ENCODE peak calls at places on chromosomes 13 and 19, in four cellular contexts. One of them, this sample, is unnamed.
A peak's percentile ranks its signal among the peaks of the same experiment; 100 is the strongest.

GRCh38 chr19:19911150-19911549 is 10.4 kb downstream of the ZNF93 start:
- DNase-seq in heart right ventricle: no peak
- DNase-seq in IMR-90: peak; percentile 26
- DNase-seq in choroid plexus epithelial cell: peak; percentile 80
- DNase-seq in this sample: peak; percentile 18

GRCh38 chr13:48009298-48009697 is 8.2 kb upstream of the SUCLA2 start:
- DNase-seq in choroid plexus epithelial cell: peak; percentile 68
- DNase-seq in heart right ventricle: no peak
- DNase-seq in IMR-90: peak; percentile 51
- DNase-seq in this sample: peak; percentile 79

GRCh38 chr13:97310809-97311436 is 88.8 kb downstream of the MBNL2 start:
- DNase-seq in IMR-90: no peak
- DNase-seq in heart right ventricle: no peak
- DNase-seq in choroid plexus epithelial cell: no peak
- DNase-seq in this sample: no peak

GRCh38 chr13:98571955-98572662 is 4.8 kb downstream of the STK24 start:
- DNase-seq in heart right ventricle: no peak
- DNase-seq in IMR-90: peak; percentile 47
- DNase-seq in choroid plexus epithelial cell: peak; percentile 37
- DNase-seq in this sample: peak; percentile 92

GRCh38 chr19:848457-848921 is 3.6 kb upstream of the ELANE start:
- DNase-seq in heart right ventricle: peak; percentile 44
- DNase-seq in IMR-90: no peak
- DNase-seq in choroid plexus epithelial cell: no peak
- DNase-seq in this sample: peak; percentile 29

GRCh38 chr13:22740264-22740663 is 440.5 kb upstream of the SGCG start:
- DNase-seq in choroid plexus epithelial cell: no peak
- DNase-seq in IMR-90: no peak
- DNase-seq in heart right ventricle: no peak
- DNase-seq in this sample: peak; percentile 4

GRCh38 chr19:54431255-54431838 is 16.1 kb downstream of the TTYH1 start:
- DNase-seq in IMR-90: peak; percentile 28
- DNase-seq in choroid plexus epithelial cell: peak; percentile 72
- DNase-seq in heart right ventricle: no peak
- DNase-seq in this sample: peak; percentile 40

GRCh38 chr19:1590641-1591397 is 1.8 kb downstream of the MBD3 start:
- DNase-seq in heart right ventricle: no peak
- DNase-seq in IMR-90: no peak
- DNase-seq in choroid plexus epithelial cell: peak; percentile 40
- DNase-seq in this sample: peak; percentile 31

GRCh38 chr19:41531438-41532311 is 44.3 kb upstream of the CEACAM21 start:
- DNase-seq in choroid plexus epithelial cell: peak; percentile 81
- DNase-seq in heart right ventricle: peak; percentile 69
- DNase-seq in IMR-90: peak; percentile 31
- DNase-seq in this sample: peak; percentile 78

GRCh38 chr19:7612282-7613274 is 16.8 kb downstream of the XAB2 start:
- DNase-seq in IMR-90: no peak
- DNase-seq in heart right ventricle: no peak
- DNase-seq in choroid plexus epithelial cell: no peak
- DNase-seq in this sample: no peak

GRCh38 chr19:35693835-35694599 is 10.3 kb upstream of the ZBTB32 start:
- DNase-seq in IMR-90: peak; percentile 76
- DNase-seq in choroid plexus epithelial cell: peak; percentile 87
- DNase-seq in heart right ventricle: peak; percentile 81
- DNase-seq in this sample: peak; percentile 82

GRCh38 chr13:113884821-113885220 is 20.9 kb upstream of the GAS6 start:
- DNase-seq in IMR-90: no peak
- DNase-seq in choroid plexus epithelial cell: no peak
- DNase-seq in heart right ventricle: no peak
- DNase-seq in this sample: no peak

GRCh38 chr13:88005188-88005587 is 334.0 kb downstream of the SLITRK5 start:
- DNase-seq in choroid plexus epithelial cell: peak; percentile 13
- DNase-seq in IMR-90: no peak
- DNase-seq in heart right ventricle: no peak
- DNase-seq in this sample: peak; percentile 3
- TF ChIP-seq CTCF in choroid plexus epithelial cell: peak; percentile 28
- TF ChIP-seq CTCF in IMR-90: no peak
- TF ChIP-seq CTCF in heart right ventricle: no peak
- TF ChIP-seq CTCF in this sample: peak; percentile 19

GRCh38 chr13:46050771-46051170 is 1.8 kb downstream of the ZC3H13 start:
- DNase-seq in heart right ventricle: no peak
- DNase-seq in choroid plexus epithelial cell: no peak
- DNase-seq in IMR-90: no peak
- DNase-seq in this sample: no peak

GRCh38 chr13:46057251-46058015 is 4.9 kb upstream of the ZC3H13 start:
- DNase-seq in IMR-90: peak; percentile 18
- DNase-seq in heart right ventricle: no peak
- DNase-seq in choroid plexus epithelial cell: no peak
- DNase-seq in this sample: peak; percentile 45

GRCh38 chr13:46051958-46052313 is 610 bp downstream of the ZC3H13 start:
- DNase-seq in choroid plexus epithelial cell: peak; percentile 12
- DNase-seq in IMR-90: peak; percentile 0
- DNase-seq in heart right ventricle: no peak
- DNase-seq in this sample: peak; percentile 22

GRCh38 chr13:46053162-46054012 is 841 bp upstream of the ZC3H13 start:
- DNase-seq in heart right ventricle: no peak
- DNase-seq in IMR-90: no peak
- DNase-seq in choroid plexus epithelial cell: no peak
- DNase-seq in this sample: no peak

DNA sequence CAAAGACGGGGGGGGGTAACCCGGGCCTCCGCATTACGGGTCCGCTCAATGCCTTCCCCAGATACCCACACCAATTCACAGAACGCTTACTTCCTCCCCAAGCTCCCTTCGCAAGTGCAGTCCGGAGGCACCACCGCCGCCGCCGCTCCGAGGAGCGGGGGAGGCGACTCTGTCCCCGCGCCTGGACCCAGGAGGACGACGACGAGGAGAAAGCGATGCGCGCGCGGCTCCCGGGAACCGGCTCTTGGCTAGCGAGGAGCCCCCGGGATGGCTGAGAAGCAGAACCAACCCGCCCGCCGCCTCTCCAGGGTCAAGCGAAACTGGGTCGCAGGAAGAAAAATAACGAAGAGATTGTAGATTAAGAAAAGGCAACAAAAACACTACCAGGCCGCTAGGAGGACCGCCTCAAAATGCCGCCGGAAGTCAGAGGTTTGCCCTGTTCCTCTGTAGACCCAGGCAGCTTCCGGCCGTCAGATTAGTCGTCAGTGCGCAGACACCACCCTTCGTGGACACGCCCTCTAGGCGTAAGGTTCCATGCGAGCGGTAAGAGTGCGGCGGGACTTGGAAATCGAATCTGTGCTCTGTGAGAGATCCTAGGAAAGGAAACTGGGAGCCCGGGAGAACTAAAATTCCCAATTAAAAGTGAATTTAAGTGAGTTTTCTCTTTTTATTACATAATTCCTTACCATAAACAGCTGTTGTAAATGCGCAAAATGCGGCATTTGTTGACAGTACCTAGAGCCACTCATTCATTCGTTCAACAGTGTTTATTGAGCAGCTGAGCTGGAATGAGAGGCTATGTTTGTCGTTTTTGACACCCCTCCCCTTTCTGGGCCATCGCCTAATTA is at the start of gene ZC3H13:
- DNase-seq in IMR-90: peak; percentile 96
- DNase-seq in heart right ventricle: peak; percentile 87
- DNase-seq in choroid plexus epithelial cell: peak; percentile 97
- DNase-seq in this sample: peak; percentile 96
- H3K4me3 ChIP-seq in IMR-90: peak within 1 kb of the TSS; percentile 80
- H3K4me3 ChIP-seq in heart right ventricle: peak within 1 kb of the TSS; percentile 74
- H3K4me3 ChIP-seq in choroid plexus epithelial cell: peak within 1 kb of the TSS; percentile 86
- H3K4me3 ChIP-seq in this sample: peak within 1 kb of the TSS; percentile 95

DNA sequence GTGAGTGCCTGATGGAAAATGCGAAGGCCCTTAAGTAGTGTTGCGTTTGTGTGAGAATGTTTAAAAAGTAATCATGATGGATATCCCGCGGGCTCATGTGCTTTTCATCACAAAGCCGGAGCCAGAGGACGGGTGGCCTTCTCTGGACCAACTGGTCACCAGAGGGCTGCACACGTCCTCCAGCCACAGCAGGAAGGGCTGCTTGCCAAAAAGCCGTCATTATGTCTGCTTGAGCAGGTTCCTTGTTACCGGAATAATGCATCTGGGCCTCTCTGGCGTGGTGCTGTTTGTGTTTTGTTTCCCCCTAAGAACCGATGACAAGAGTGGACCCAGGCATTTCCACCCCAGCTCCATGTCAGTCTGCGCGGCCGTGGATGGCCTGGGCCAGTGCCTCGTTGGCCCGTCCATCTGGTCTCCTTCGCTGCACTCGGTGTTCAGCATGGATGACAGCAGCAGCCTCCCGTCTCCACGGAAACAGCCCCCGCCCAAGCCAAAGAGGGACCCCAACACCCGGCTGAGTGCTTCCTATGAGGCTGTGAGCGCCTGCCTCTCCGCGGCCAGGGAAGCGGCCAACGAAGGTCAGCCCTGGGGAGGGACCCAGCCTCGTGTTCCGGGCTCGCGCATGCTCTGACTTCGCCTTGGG is 497.7 kb downstream of the MYO16 start:
- DNase-seq in choroid plexus epithelial cell: no peak
- DNase-seq in heart right ventricle: no peak
- DNase-seq in IMR-90: no peak
- DNase-seq in this sample: no peak
- TF ChIP-seq CTCF in choroid plexus epithelial cell: no peak
- TF ChIP-seq CTCF in heart right ventricle: no peak
- TF ChIP-seq CTCF in IMR-90: no peak
- TF ChIP-seq CTCF in this sample: no peak

DNA sequence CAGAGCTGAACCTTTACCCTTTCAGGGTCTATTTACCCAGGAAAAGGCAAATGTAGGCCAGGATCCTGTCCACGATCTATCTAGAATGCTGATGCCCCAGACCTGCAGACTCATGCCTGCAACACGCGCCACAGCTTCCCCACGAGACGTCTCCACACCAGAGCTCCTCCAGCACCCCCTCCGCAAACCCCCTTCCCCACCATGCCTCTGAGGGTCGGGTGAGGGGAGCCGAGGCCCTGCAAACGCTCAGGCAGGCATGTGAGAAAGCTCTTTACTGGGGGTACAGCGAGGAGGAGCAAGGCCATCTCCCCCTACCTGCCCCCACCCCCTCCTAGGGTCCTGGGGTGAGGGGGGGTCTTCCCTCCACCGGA is 8.9 kb downstream of the DYRK1B start:
- DNase-seq in choroid plexus epithelial cell: no peak
- DNase-seq in IMR-90: no peak
- DNase-seq in heart right ventricle: no peak
- DNase-seq in this sample: no peak
- H3K4me3 ChIP-seq in choroid plexus epithelial cell: no peak overlapping the region
- H3K4me3 ChIP-seq in IMR-90: no peak overlapping the region
- H3K4me3 ChIP-seq in heart right ventricle: no peak overlapping the region
- H3K4me3 ChIP-seq in this sample: no peak overlapping the region

GRCh38 chr19:4713384-4713951 is 10.2 kb downstream of the DPP9 start:
- DNase-seq in heart right ventricle: peak; percentile 77
- DNase-seq in choroid plexus epithelial cell: peak; percentile 95
- DNase-seq in IMR-90: peak; percentile 97
- DNase-seq in this sample: peak; percentile 99

GRCh38 chr19:4710281-4710600 is 13.4 kb downstream of the DPP9 start:
- DNase-seq in choroid plexus epithelial cell: no peak
- DNase-seq in IMR-90: no peak
- DNase-seq in heart right ventricle: no peak
- DNase-seq in this sample: no peak

GRCh38 chr19:4714016-4714415 is 9.6 kb downstream of the DPP9 start:
- DNase-seq in choroid plexus epithelial cell: no peak
- DNase-seq in IMR-90: no peak
- DNase-seq in heart right ventricle: no peak
- DNase-seq in this sample: no peak

GRCh38 chr19:4711211-4711610 is 12.4 kb downstream of the DPP9 start:
- DNase-seq in choroid plexus epithelial cell: no peak
- DNase-seq in heart right ventricle: no peak
- DNase-seq in IMR-90: no peak
- DNase-seq in this sample: no peak

GRCh38 chr19:4712771-4713170 is 10.9 kb downstream of the DPP9 start:
- DNase-seq in choroid plexus epithelial cell: no peak
- DNase-seq in IMR-90: no peak
- DNase-seq in heart right ventricle: no peak
- DNase-seq in this sample: no peak
- TF ChIP-seq CTCF in choroid plexus epithelial cell: no peak
- TF ChIP-seq CTCF in IMR-90: no peak
- TF ChIP-seq CTCF in heart right ventricle: no peak
- TF ChIP-seq CTCF in this sample: no peak

DNA sequence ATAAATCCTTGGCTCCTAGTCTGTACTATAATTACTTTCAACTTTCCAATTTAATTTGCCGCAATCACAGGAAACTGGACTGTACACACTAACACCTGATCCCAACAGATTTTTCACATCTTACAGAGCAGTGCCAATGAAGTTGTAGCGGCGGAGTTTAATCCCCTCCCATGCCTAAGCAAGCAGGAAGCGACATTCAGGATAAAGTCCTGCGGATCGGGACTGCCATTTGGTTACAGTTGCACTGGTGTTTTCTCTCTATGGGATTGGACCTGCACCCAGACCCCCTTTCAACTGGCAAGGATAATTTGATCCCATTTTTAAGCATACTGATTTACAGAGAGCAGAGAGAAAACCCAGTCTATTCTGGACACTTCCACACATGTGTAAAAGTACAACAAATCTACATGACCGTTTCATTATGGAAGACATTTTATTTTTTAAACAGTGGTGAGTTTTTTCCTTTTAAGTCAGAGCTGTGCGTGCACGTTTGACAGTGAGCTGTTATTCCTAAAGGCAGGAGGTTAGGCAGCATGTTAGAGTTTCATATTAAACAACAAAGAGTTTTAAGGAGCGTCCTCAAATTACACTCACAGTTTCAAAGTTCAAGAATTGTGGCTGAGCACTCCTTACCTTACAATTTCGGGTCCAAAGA is 141.8 kb upstream of the RFC3 start:
- DNase-seq in heart right ventricle: no peak
- DNase-seq in choroid plexus epithelial cell: peak; percentile 20
- DNase-seq in IMR-90: no peak
- DNase-seq in this sample: peak; percentile 7
- H3K4me3 ChIP-seq in heart right ventricle: peak overlapping the region; percentile 33
- H3K4me3 ChIP-seq in choroid plexus epithelial cell: peak overlapping the region; percentile 56
- H3K4me3 ChIP-seq in IMR-90: peak overlapping the region; percentile 49
- H3K4me3 ChIP-seq in this sample: peak overlapping the region; percentile 47

This sample was measured in fibroblast of mammary gland.